ENCODE peak calls at places on chromosomes 7 and 10, in four cellular contexts. G, Z, Q and M are unnamed samples. For H3K27me3 and H3K79me2, the result is how much of the 10 kb centered on the place peaks cover.

GRCh38 chr7:29319719-29320521 is 125.3 kb downstream of the CHN2 start:
- DNase-seq in G (no peak), Z (no peak), Q (peak), M (peak)

GRCh38 chr10:72597897-72598296 is 28.0 kb downstream of the MICU1 start:
- DNase-seq in G (no peak), Z (no peak), Q (no peak), M (no peak)

GRCh38 chr10:52004342-52004949 is 305.1 kb upstream of the CSTF2T start:
- DNase-seq in G (no peak), Z (no peak), Q (peak), M (peak)

GRCh38 chr10:29559996-29560395 is 74.8 kb downstream of the SVIL start:
- DNase-seq in G (no peak), Z (no peak), Q (no peak), M (no peak)

GRCh38 chr10:58796242-58796641 is 283.6 kb downstream of the BICC1 start:
- DNase-seq in G (peak), Z (no peak), Q (peak), M (peak)

GRCh38 chr7:152435384-152436278 is at the start of gene KMT2C:
- DNase-seq in G (peak), Z (no peak), Q (peak), M (peak)

GRCh38 chr7:158609313-158609974 is 21.8 kb upstream of the PTPRN2 start:
- DNase-seq in G (no peak), Z (no peak), Q (no peak), M (no peak)

GRCh38 chr7:2621061-2621828 is 10.5 kb upstream of the TTYH3 start:
- DNase-seq in G (peak), Z (no peak), Q (peak), M (peak)

GRCh38 chr10:71889388-71889987 is 38.4 kb upstream of the PSAP start:
- DNase-seq in G (no peak), Z (no peak), Q (no peak), M (peak)

GRCh38 chr7:26167293-26167934 is 15.4 kb downstream of the NFE2L3 start:
- DNase-seq in G (no peak), Z (no peak), Q (no peak), M (no peak)

GRCh38 chr7:107173191-107173590 is 4.4 kb downstream of the HBP1 start:
- DNase-seq in G (no peak), Z (no peak), Q (no peak), M (peak)

GRCh38 chr10:58742141-58742540 is 229.5 kb downstream of the BICC1 start:
- DNase-seq in G (no peak), Z (no peak), Q (peak), M (no peak)

GRCh38 chr10:101903827-101904520 is 60.4 kb upstream of the KCNIP2 start:
- DNase-seq in G (no peak), Z (no peak), Q (no peak), M (no peak)

GRCh38 chr10:8006274-8006999 is 48.1 kb upstream of the GATA3 start:
- DNase-seq in G (no peak), Z (no peak), Q (no peak), M (no peak)

GRCh38 chr10:100826983-100827818 is 81.8 kb downstream of the PAX2 start:
- DNase-seq in G (peak), Z (no peak), Q (no peak), M (peak)

GRCh38 chr7:73894851-73895441 is 34.0 kb downstream of the TMEM270 start:
- DNase-seq in G (no peak), Z (no peak), Q (peak), M (peak)

GRCh38 chr10:132746801-132747625 is 38.9 kb downstream of the NKX6-2 start:
- DNase-seq in G (peak), Z (peak), Q (no peak), M (peak)

GRCh38 chr7:64509583-64509982 is 53.3 kb downstream of the ZNF680 start:
- DNase-seq in G (no peak), Z (no peak), Q (no peak), M (peak)

GRCh38 chr7:54354436-54354835 is 187.7 kb upstream of the VSTM2A start:
- DNase-seq in G (no peak), Z (no peak), Q (no peak), M (no peak)

DNA sequence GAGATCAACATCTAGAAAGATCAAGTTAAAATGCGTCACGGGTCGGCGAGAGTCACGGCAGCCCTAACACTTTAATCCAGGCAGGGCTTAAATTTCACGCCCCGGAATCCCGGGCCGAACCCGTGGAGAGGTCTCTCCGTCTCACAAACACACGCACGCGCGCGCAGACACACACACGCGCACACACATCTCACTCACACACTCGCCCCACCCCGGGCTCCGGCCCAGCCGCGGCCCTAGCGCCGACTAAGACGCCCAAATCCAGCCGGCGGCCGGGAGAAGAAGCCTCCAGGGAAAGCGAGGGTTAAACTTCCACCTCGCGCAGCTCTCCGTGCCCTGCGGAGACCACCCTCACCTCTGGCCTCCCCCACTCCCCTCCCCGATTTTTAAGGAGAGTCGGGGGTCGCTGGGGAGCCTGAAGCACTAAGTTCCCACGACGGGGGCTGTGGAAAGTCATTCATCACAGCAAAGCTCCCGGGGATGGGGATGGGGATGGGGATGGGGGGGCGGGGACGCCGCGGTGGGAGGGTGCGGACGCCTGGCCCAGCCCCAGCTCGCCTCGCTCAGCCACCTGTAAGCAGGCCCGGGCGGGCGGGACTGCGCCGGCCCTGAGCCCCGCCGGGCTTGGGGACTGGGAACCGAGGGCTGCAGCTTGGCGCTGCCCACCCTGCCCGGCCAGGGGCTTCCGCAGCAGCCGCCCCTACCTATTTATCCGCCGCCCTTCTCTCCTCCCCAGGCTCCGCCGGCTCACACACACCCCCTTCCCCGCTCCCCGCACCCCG is 1.6 kb downstream of the PDGFA start:
- DNase-seq in G (no peak), Z (no peak), Q (peak), M (peak)
- H2BK5ac ChIP-seq in G (no peak), Z (no peak), Q (no peak), M (no peak)

GRCh38 chr7:1593091-1593866 is 23.4 kb upstream of the PSMG3 start:
- DNase-seq in G (peak), Z (no peak), Q (peak), M (no peak)

GRCh38 chr7:1593904-1594421 is 24.1 kb upstream of the PSMG3 start:
- DNase-seq in G (no peak), Z (no peak), Q (no peak), M (no peak)

GRCh38 chr7:1596181-1597043 is 26.6 kb upstream of the PSMG3 start:
- DNase-seq in G (no peak), Z (no peak), Q (no peak), M (no peak)

GRCh38 chr7:1595636-1596035 is 25.8 kb upstream of the PSMG3 start:
- DNase-seq in G (no peak), Z (no peak), Q (no peak), M (no peak)

DNA sequence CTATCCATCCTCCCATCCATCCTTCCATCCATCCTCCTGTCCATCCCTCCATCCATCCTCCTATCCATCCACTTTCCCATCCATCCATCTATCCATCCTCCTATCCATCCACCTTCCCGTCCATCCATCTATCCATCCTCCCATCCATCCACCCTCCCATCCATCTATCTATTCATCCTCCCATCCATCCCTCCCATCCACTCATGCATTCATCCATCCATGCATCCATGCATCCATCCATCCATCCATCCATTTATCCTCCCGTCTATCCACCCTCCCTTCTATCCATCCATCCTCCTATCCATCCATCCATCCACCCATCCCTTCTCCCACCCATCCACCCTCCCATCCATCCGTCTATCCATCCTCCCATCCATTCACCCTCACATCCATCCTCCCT is 25.2 kb upstream of the PSMG3 start:
- DNase-seq in G (no peak), Z (no peak), Q (no peak), M (no peak)
- H3K27me3 ChIP-seq in G (under half), Z (under half), Q (under half), M (under half)

DNA sequence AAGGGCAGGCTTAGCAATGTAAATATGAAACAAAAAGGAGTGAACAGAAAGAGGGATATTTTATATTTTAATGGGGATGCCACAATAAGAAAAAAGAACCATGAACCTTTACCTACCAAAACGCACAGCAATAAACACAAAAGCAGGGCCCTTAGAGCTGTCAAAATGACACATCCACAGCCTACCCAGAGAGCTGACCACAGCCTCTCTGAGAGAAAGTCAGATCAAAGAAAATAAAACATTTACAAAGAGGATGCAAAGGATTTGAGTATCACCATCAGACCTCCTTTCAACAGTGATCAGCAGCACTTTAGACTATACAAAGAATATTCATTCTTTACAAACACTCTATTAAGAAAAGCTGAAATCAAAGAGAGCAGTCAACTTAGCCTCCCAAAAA is 52.9 kb downstream of the ERCC6 start:
- DNase-seq in G (no peak), Z (no peak), Q (no peak), M (no peak)
- H3K79me2 ChIP-seq in G (under half), Z (under half), Q (under half), M (under half)

DNA sequence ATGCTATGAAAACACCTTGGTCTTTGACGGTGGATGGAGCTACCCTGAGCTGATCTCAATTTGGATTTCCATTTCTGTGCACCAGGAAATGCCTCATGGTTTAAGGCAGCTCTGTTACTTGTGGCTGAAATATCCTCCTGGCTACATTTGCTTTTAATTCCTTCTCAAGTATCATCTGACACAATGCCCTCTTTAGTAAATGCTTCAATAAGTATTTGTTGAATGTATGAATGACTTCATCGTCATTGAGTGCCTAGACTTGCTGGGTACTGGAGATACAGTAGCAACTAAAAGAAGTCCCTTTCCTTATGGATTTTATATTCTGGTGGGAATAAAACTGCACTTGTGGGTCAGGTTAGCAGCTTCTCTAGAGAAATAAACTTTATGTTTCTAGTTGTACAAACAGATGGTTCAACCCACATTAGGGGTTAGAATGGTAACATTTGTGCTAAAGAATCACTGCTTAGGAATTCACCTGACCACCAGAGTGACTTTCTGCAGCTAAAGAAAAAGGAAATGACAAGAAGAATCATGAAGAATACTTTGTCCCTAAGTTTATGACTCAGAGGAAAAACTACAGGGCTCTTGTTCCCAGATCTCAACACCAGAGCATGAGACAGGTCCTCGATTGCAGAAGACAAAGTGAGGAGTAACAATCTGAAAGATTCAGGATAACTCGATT is 21.8 kb upstream of the SMNDC1 start:
- DNase-seq in G (no peak), Z (no peak), Q (no peak), M (no peak)
- H2BK5ac ChIP-seq in G (no peak), Z (no peak), Q (no peak), M (no peak)

DNA sequence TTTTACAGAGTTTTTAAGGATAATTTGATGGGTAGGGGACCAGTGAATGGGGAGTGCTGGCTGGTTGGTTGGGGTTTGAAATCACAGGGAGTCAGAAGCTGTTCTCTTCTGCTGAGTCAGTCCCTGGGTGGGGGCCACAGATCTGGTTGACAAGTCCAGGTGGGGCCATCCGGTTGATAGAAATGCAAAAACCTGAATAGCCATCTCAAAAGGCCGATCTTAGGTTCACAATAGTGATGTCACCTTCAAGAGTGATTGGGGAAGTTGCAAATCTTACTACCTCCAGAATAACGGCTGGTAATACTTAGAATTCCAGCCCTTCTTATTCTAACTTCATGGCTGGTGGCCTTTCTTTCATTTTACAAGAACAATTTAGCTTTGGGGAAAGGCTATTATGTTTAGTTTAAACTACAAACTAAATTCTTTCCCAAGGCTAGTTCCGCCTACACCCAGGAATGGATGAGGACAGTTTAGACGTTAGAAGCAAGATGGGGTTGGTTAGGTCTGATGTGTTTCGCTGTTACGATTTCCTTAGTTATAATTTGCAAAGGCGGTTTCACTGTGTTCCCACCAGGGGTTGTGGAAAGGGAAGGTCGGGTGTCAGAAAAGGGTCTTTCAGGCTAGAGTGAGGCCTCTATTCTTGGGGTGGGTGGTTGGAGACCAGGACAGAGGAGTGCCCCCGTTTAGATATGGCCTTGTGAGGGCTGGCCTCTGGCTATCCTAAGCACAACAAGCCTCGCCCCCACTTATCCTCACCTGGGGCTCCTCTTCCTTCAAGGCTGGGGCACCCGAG is 27.4 kb downstream of the IFT22 start:
- DNase-seq in G (peak), Z (peak), Q (no peak), M (peak)
- H3K27me3 ChIP-seq in G (under half), Z (under half), Q (under half), M (under half)

DNA sequence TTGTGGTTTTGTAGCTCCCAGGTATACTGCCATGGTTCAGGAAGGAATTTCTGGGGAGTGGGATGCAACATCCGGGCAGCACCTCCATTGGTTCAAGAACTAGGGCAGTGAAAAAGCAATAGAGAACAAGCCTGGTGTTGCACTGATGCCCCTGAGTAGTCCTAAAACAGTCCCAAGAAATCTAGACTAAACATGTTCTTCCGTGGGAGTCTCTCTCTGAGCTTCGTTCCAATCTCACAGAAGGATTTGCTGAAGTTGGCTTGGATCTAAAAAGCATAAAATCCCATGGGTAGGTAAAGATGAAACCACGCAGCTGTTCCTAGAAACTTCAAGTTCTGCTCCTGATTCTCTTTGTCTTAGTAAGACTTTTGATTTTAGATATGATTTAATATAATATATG is 154.5 kb downstream of the PLXDC2 start:
- DNase-seq in G (no peak), Z (no peak), Q (no peak), M (no peak)
- H3K79me2 ChIP-seq in G (under half), Z (under half), Q (under half), M (under half)

GRCh38 chr10:109922976-109923921 is at the start of gene XPNPEP1:
- DNase-seq in G (peak), Z (no peak), Q (peak), M (peak)
- H2BK5ac ChIP-seq in G (no peak), Z (peak), Q (peak), M (no peak)

GRCh38 chr10:63110940-63111339 is 22.2 kb upstream of the NRBF2 start:
- DNase-seq in G (no peak), Z (no peak), Q (no peak), M (no peak)

GRCh38 chr10:63116452-63117072 is 16.6 kb upstream of the NRBF2 start:
- DNase-seq in G (no peak), Z (no peak), Q (peak), M (no peak)

GRCh38 chr10:63115732-63116383 is 17.3 kb upstream of the NRBF2 start:
- DNase-seq in G (no peak), Z (no peak), Q (peak), M (no peak)

GRCh38 chr10:63114031-63114814 is 18.9 kb upstream of the NRBF2 start:
- DNase-seq in G (no peak), Z (no peak), Q (peak), M (no peak)
- H3K27me3 ChIP-seq in G (under half), Z (under half), Q (under half), M (under half)